ENCODE peak calls at places on chromosomes 3 and 15, in nine cellular contexts. L, N, J, S, P, G, T, E and O are unnamed samples.

GRCh38 chr3:105850593-105850992 is 18.2 kb downstream of the CBLB start:
- DNase-seq in L (no peak), N (no peak), J (no peak), S (no peak), P (no peak), G (no peak), T (no peak), E (no peak), O (no peak)

GRCh38 chr3:38111696-38112377 is 25.1 kb downstream of the ACAA1 start:
- DNase-seq in L (no peak), N (no peak), J (no peak), S (no peak), P (no peak), G (no peak), T (no peak), E (no peak), O (peak)

GRCh38 chr3:13569201-13569600 is 20.3 kb downstream of the FBLN2 start:
- DNase-seq in L (no peak), N (no peak), J (no peak), S (no peak), P (no peak), G (no peak), T (no peak), E (no peak), O (no peak)

GRCh38 chr15:29352402-29352801 is 82.8 kb upstream of the NSMCE3 start:
- DNase-seq in L (peak), N (no peak), J (no peak), S (no peak), P (no peak), G (no peak), T (no peak), E (no peak), O (no peak)

GRCh38 chr3:137171834-137172603 is 214.2 kb downstream of the IL20RB start:
- DNase-seq in L (no peak), N (no peak), J (no peak), S (no peak), P (no peak), G (no peak), T (no peak), E (no peak), O (no peak)

GRCh38 chr3:74613060-74613459 is 1.4 kb downstream of the CNTN3 start:
- DNase-seq in L (peak), N (no peak), J (no peak), S (no peak), P (no peak), G (no peak), T (peak), E (no peak), O (no peak)

GRCh38 chr15:77830041-77830440 is 197.3 kb upstream of the LINGO1 start:
- DNase-seq in L (no peak), N (no peak), J (no peak), S (peak), P (peak), G (no peak), T (peak), E (no peak), O (peak)

GRCh38 chr3:39435006-39435748 is 28.7 kb downstream of the RPSA start:
- DNase-seq in L (no peak), N (no peak), J (no peak), S (no peak), P (no peak), G (no peak), T (no peak), E (no peak), O (no peak)

GRCh38 chr3:105367063-105367405 is 325 bp downstream of the ALCAM start:
- DNase-seq in L (peak), N (no peak), J (no peak), S (no peak), P (no peak), G (no peak), T (peak), E (no peak), O (peak)

GRCh38 chr3:144018776-144019175 is 47.2 kb downstream of the DIPK2A start:
- DNase-seq in L (peak), N (no peak), J (no peak), S (peak), P (peak), G (no peak), T (peak), E (no peak), O (no peak)

GRCh38 chr3:15630646-15631350 is 29.3 kb downstream of the BTD start:
- DNase-seq in L (peak), N (peak), J (no peak), S (peak), P (peak), G (no peak), T (peak), E (peak), O (no peak)

GRCh38 chr3:109369510-109369909 is 32.2 kb upstream of the DPPA4 start:
- DNase-seq in L (peak), N (no peak), J (no peak), S (no peak), P (no peak), G (no peak), T (no peak), E (no peak), O (no peak)

GRCh38 chr15:92165001-92165346 is 228.7 kb upstream of the ST8SIA2 start:
- DNase-seq in L (no peak), N (no peak), J (no peak), S (no peak), P (no peak), G (no peak), T (no peak), E (no peak), O (no peak)

GRCh38 chr3:50441818-50442217 is 61.6 kb downstream of the CACNA2D2 start:
- DNase-seq in L (no peak), N (no peak), J (no peak), S (no peak), P (no peak), G (no peak), T (no peak), E (no peak), O (peak)